ENCODE peak calls at places on chromosome 5, in four cellular contexts. One of them, this sample, is unnamed. For H3K9me3, the result is how much of the 10 kb centered on the place peaks cover.

GRCh38 chr5:74402553-74402952 is 238.0 kb downstream of the ENC1 start:
- DNase-seq in stomach: no peak
- DNase-seq in transverse colon: no peak
- DNase-seq in HCT116: no peak
- DNase-seq in this sample: peak

GRCh38 chr5:159935946-159936345 is 19.7 kb downstream of the ADRA1B start:
- DNase-seq in stomach: no peak
- DNase-seq in transverse colon: no peak
- DNase-seq in HCT116: no peak
- DNase-seq in this sample: no peak

GRCh38 chr5:127871448-127872153 is 168.4 kb downstream of the CCDC192 start:
- DNase-seq in stomach: no peak
- DNase-seq in transverse colon: no peak
- DNase-seq in HCT116: no peak
- DNase-seq in this sample: no peak

GRCh38 chr5:13771011-13771571 is 173.4 kb downstream of the DNAH5 start:
- DNase-seq in stomach: no peak
- DNase-seq in transverse colon: no peak
- DNase-seq in HCT116: no peak
- DNase-seq in this sample: no peak

GRCh38 chr5:143882520-143882919 is 70.6 kb downstream of the HMHB1 start:
- DNase-seq in stomach: no peak
- DNase-seq in transverse colon: no peak
- DNase-seq in HCT116: no peak
- DNase-seq in this sample: no peak

GRCh38 chr5:58182287-58182841 is 277.5 kb downstream of the PLK2 start:
- DNase-seq in stomach: no peak
- DNase-seq in transverse colon: no peak
- DNase-seq in HCT116: no peak
- DNase-seq in this sample: no peak

GRCh38 chr5:160009591-160009989 is 651 bp downstream of the TTC1 start:
- DNase-seq in stomach: no peak
- DNase-seq in transverse colon: no peak
- DNase-seq in HCT116: no peak
- DNase-seq in this sample: no peak

GRCh38 chr5:109996246-109996645 is 306.5 kb downstream of the MAN2A1 start:
- DNase-seq in stomach: no peak
- DNase-seq in transverse colon: no peak
- DNase-seq in HCT116: no peak
- DNase-seq in this sample: no peak

GRCh38 chr5:132641241-132641723 is 16.7 kb upstream of the IL13 start:
- DNase-seq in stomach: no peak
- DNase-seq in transverse colon: no peak
- DNase-seq in HCT116: no peak
- DNase-seq in this sample: no peak

GRCh38 chr5:6365977-6366590 is 12.3 kb downstream of the MED10 start:
- DNase-seq in stomach: peak
- DNase-seq in transverse colon: no peak
- DNase-seq in HCT116: no peak
- DNase-seq in this sample: peak

GRCh38 chr5:98214240-98215051 is 559.0 kb upstream of the RGMB start:
- DNase-seq in stomach: no peak
- DNase-seq in transverse colon: no peak
- DNase-seq in HCT116: no peak
- DNase-seq in this sample: no peak

GRCh38 chr5:41128291-41128690 is 57.1 kb upstream of the MROH2B start:
- DNase-seq in stomach: no peak
- DNase-seq in transverse colon: no peak
- DNase-seq in HCT116: no peak
- DNase-seq in this sample: no peak

GRCh38 chr5:2039180-2039531 is 156.4 kb upstream of the IRX4 start:
- DNase-seq in stomach: no peak
- DNase-seq in transverse colon: no peak
- DNase-seq in HCT116: no peak
- DNase-seq in this sample: no peak

GRCh38 chr5:173869316-173869715 is 18.8 kb upstream of the CPEB4 start:
- DNase-seq in stomach: peak
- DNase-seq in transverse colon: no peak
- DNase-seq in HCT116: no peak
- DNase-seq in this sample: no peak

GRCh38 chr5:83474170-83474796 is 2.7 kb downstream of the VCAN start:
- DNase-seq in stomach: peak
- DNase-seq in transverse colon: peak
- DNase-seq in HCT116: peak
- DNase-seq in this sample: peak

GRCh38 chr5:41095324-41096101 is 24.4 kb upstream of the MROH2B start:
- DNase-seq in stomach: no peak
- DNase-seq in transverse colon: no peak
- DNase-seq in HCT116: no peak
- DNase-seq in this sample: peak

GRCh38 chr5:74355456-74355855 is 285.1 kb downstream of the ENC1 start:
- DNase-seq in stomach: no peak
- DNase-seq in transverse colon: no peak
- DNase-seq in HCT116: no peak
- DNase-seq in this sample: no peak

GRCh38 chr5:132056610-132057497 is 3.6 kb upstream of the IL3 start:
- DNase-seq in stomach: peak
- DNase-seq in transverse colon: peak
- DNase-seq in HCT116: no peak
- DNase-seq in this sample: peak

GRCh38 chr5:178360231-178360925 is 127.8 kb upstream of the PHYKPL start:
- DNase-seq in stomach: no peak
- DNase-seq in transverse colon: no peak
- DNase-seq in HCT116: no peak
- DNase-seq in this sample: no peak

GRCh38 chr5:77210091-77211012 is at the start of gene PDE8B:
- DNase-seq in stomach: no peak
- DNase-seq in transverse colon: no peak
- DNase-seq in HCT116: no peak
- DNase-seq in this sample: peak

GRCh38 chr5:174412941-174413340 is 311.4 kb upstream of the MSX2 start:
- DNase-seq in stomach: no peak
- DNase-seq in transverse colon: no peak
- DNase-seq in HCT116: no peak
- DNase-seq in this sample: no peak

GRCh38 chr5:172664018-172664417 is 23.0 kb downstream of the NEURL1B start:
- DNase-seq in stomach: no peak
- DNase-seq in transverse colon: no peak
- DNase-seq in HCT116: no peak
- DNase-seq in this sample: no peak

GRCh38 chr5:14261237-14261636 is 118.1 kb downstream of the TRIO start:
- DNase-seq in stomach: no peak
- DNase-seq in transverse colon: no peak
- DNase-seq in HCT116: no peak
- DNase-seq in this sample: no peak

GRCh38 chr5:72799721-72800120 is 16.7 kb upstream of the TNPO1 start:
- DNase-seq in stomach: no peak
- DNase-seq in transverse colon: no peak
- DNase-seq in HCT116: no peak
- DNase-seq in this sample: no peak

GRCh38 chr5:107170620-107171019 is 500.1 kb downstream of the EFNA5 start:
- DNase-seq in stomach: no peak
- DNase-seq in transverse colon: no peak
- DNase-seq in HCT116: no peak
- DNase-seq in this sample: no peak

GRCh38 chr5:112930082-112930344 is 8.0 kb upstream of the REEP5 start:
- DNase-seq in stomach: no peak
- DNase-seq in transverse colon: no peak
- DNase-seq in HCT116: no peak
- DNase-seq in this sample: no peak

GRCh38 chr5:14915291-14915976 is 43.9 kb upstream of the ANKH start:
- DNase-seq in stomach: no peak
- DNase-seq in transverse colon: no peak
- DNase-seq in HCT116: no peak
- DNase-seq in this sample: no peak

GRCh38 chr5:169350016-169350415 is 49.1 kb upstream of the SLIT3 start:
- DNase-seq in stomach: no peak
- DNase-seq in transverse colon: no peak
- DNase-seq in HCT116: no peak
- DNase-seq in this sample: no peak

GRCh38 chr5:149956685-149957084 is 3.9 kb upstream of the SLC26A2 start:
- DNase-seq in stomach: no peak
- DNase-seq in transverse colon: peak
- DNase-seq in HCT116: no peak
- DNase-seq in this sample: no peak

GRCh38 chr5:173764321-173765029 is 123.7 kb upstream of the CPEB4 start:
- DNase-seq in stomach: peak
- DNase-seq in transverse colon: peak
- DNase-seq in HCT116: peak
- DNase-seq in this sample: peak

GRCh38 chr5:89299998-89300397 is 417.0 kb upstream of the MEF2C start:
- DNase-seq in stomach: no peak
- DNase-seq in transverse colon: no peak
- DNase-seq in HCT116: no peak
- DNase-seq in this sample: no peak

GRCh38 chr5:76602094-76602726 is 21.0 kb downstream of the F2RL2 start:
- DNase-seq in stomach: no peak
- DNase-seq in transverse colon: no peak
- DNase-seq in HCT116: no peak
- DNase-seq in this sample: no peak

GRCh38 chr5:30347858-30348257 is 845.6 kb upstream of the CDH6 start:
- DNase-seq in stomach: no peak
- DNase-seq in transverse colon: no peak
- DNase-seq in HCT116: no peak
- DNase-seq in this sample: no peak

GRCh38 chr5:30341492-30341891 is 852.0 kb upstream of the CDH6 start:
- DNase-seq in stomach: no peak
- DNase-seq in transverse colon: no peak
- DNase-seq in HCT116: no peak
- DNase-seq in this sample: no peak

DNA sequence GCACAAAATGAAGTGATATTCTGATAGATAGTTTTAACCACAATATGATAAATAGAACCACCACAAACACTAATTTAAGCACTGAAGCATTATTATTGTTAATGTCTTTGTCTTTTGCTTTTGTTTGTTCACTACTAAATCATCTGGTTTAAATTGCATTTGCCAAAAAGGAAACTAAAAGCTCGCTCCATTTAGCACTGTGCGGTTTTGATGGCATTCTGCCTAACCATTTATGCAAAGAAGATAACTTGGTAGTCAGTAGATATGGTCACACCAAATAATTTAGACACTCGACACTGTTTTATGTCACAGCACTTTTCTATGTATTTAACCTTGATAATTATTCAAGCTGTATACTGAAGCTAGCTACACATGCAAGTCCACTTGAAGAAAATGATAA is 849.8 kb upstream of the CDH6 start:
- DNase-seq in stomach: no peak
- DNase-seq in transverse colon: no peak
- DNase-seq in HCT116: no peak
- DNase-seq in this sample: no peak
- TF ChIP-seq POLR2A in stomach: no peak
- TF ChIP-seq POLR2A in transverse colon: no peak
- TF ChIP-seq POLR2A in HCT116: no peak
- TF ChIP-seq POLR2A in this sample: no peak

DNA sequence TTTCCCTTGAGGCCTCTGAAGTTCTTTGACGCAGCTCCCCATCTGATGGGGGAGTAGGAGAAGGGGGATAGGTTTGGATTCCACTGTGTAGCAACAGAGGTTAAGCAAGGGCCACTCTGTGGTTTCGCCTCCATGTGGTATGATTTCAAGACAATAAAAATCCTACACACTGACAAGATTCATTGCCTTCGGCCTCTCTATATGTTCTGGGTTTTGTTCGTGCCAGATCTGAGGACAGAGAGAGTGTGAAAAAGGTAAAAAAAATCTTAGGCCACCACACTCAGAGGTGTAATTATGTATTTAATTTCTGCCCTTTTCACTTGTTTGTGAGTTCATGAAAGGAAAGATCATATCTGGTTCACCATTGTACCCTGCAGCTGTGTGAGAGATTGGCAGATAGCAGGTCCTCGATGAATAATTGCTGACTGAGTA is 715.2 kb upstream of the ZNF608 start:
- DNase-seq in stomach: no peak
- DNase-seq in transverse colon: no peak
- DNase-seq in HCT116: no peak
- DNase-seq in this sample: no peak
- H3K9me3 ChIP-seq in stomach: under half
- H3K9me3 ChIP-seq in transverse colon: under half
- H3K9me3 ChIP-seq in HCT116: under half
- H3K9me3 ChIP-seq in this sample: under half

DNA sequence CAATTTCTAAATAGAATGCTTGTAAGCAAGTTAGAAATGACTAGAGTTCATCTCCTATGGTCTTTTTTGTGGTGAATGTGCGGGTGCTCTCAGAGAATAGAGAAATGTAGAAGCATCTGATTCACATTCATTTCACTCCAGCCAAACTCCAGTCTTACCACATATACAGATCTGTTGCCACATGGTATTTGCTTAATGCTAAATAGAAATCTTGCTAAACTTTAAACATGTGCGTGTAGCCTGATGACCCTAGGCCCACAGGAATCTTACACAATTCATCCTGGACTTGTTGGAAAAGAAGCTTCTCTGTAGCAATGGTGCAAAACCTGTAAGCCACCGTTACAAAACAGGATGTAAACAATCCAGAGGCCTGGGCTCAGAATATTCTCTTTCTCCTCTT is 135.2 kb downstream of the PCSK1 start:
- DNase-seq in stomach: no peak
- DNase-seq in transverse colon: no peak
- DNase-seq in HCT116: no peak
- DNase-seq in this sample: no peak
- TF ChIP-seq POLR2A in stomach: no peak
- TF ChIP-seq POLR2A in transverse colon: no peak
- TF ChIP-seq POLR2A in HCT116: no peak
- TF ChIP-seq POLR2A in this sample: no peak

GRCh38 chr5:141419074-141419880 is 1.6 kb upstream of the PCDHGA11 start:
- DNase-seq in stomach: no peak
- DNase-seq in transverse colon: no peak
- DNase-seq in HCT116: no peak
- DNase-seq in this sample: no peak
- H3K9me3 ChIP-seq in stomach: half or more
- H3K9me3 ChIP-seq in transverse colon: half or more
- H3K9me3 ChIP-seq in HCT116: under half
- H3K9me3 ChIP-seq in this sample: under half

GRCh38 chr5:140480310-140481014 is 67.0 kb upstream of the EIF4EBP3 start:
- DNase-seq in stomach: no peak
- DNase-seq in transverse colon: no peak
- DNase-seq in HCT116: no peak
- DNase-seq in this sample: no peak

GRCh38 chr5:140488914-140489313 is 58.5 kb upstream of the EIF4EBP3 start:
- DNase-seq in stomach: no peak
- DNase-seq in transverse colon: no peak
- DNase-seq in HCT116: no peak
- DNase-seq in this sample: no peak

GRCh38 chr5:140481758-140482157 is 65.7 kb upstream of the EIF4EBP3 start:
- DNase-seq in stomach: no peak
- DNase-seq in transverse colon: no peak
- DNase-seq in HCT116: no peak
- DNase-seq in this sample: no peak

GRCh38 chr5:140483055-140483454 is 64.4 kb upstream of the EIF4EBP3 start:
- DNase-seq in stomach: no peak
- DNase-seq in transverse colon: no peak
- DNase-seq in HCT116: no peak
- DNase-seq in this sample: no peak
- TF ChIP-seq POLR2A in stomach: no peak
- TF ChIP-seq POLR2A in transverse colon: no peak
- TF ChIP-seq POLR2A in HCT116: no peak
- TF ChIP-seq POLR2A in this sample: no peak

This sample was measured in testis.